ENCODE peak calls at places on chromosome 10, in five cellular contexts. S, E, P, F and A are unnamed samples.

GRCh38 chr10:50407077-50407801 is 155.9 kb upstream of the ASAH2 start:
- DNase-seq in S (no peak), F (no peak), P (no peak), E (no peak), A (no peak)

GRCh38 chr10:61390841-61391240 is 62.3 kb downstream of the TMEM26 start:
- DNase-seq in P (no peak), E (no peak), F (no peak), S (no peak), A (no peak)

GRCh38 chr10:103678104-103678526 is 177.3 kb downstream of the SH3PXD2A start:
- DNase-seq in S (peak; percentile 98), E (peak; percentile 75), P (peak; percentile 98), F (peak; percentile 93), A (peak; percentile 98)

GRCh38 chr10:73771722-73772279 is 10.0 kb upstream of the CHCHD1 start:
- DNase-seq in S (peak; percentile 59), P (peak; percentile 82), E (peak; percentile 91), F (no peak), A (no peak)

GRCh38 chr10:12533723-12534122 is 184.4 kb downstream of the CAMK1D start:
- DNase-seq in P (no peak), E (no peak), S (no peak), F (no peak), A (no peak)

GRCh38 chr10:6269953-6270867 is 67.5 kb downstream of the PFKFB3 start:
- DNase-seq in P (no peak), S (no peak), F (no peak), E (no peak), A (peak; percentile 9)

GRCh38 chr10:11175823-11176243 is 158.2 kb downstream of the CELF2 start:
- DNase-seq in F (no peak), S (no peak), E (peak; percentile 31), P (no peak), A (no peak)

GRCh38 chr10:119327096-119327745 is 119.8 kb downstream of the GRK5 start:
- DNase-seq in E (no peak), F (no peak), S (no peak), P (no peak), A (no peak)

GRCh38 chr10:114367676-114368391 is 36.5 kb downstream of the AFAP1L2 start:
- DNase-seq in E (no peak), F (no peak), S (peak; percentile 72), P (no peak), A (no peak)

GRCh38 chr10:88386878-88387773 is 196.0 kb downstream of the RNLS start:
- DNase-seq in P (peak; percentile 88), E (peak; percentile 79), F (no peak), S (peak; percentile 96), A (no peak)
- H3K4me3 ChIP-seq in P (peak overlapping the region; percentile 2), E (peak overlapping the region; percentile 37), F (no peak overlapping the region), S (no peak overlapping the region), A (no peak overlapping the region)

GRCh38 chr10:97291357-97292096 is 910 bp downstream of the ARHGAP19 start:
- DNase-seq in P (no peak), F (no peak), E (no peak), S (no peak), A (no peak)

GRCh38 chr10:97292862-97293198 is 393 bp upstream of the ARHGAP19 start:
- DNase-seq in P (no peak), E (no peak), S (no peak), F (no peak), A (no peak)

GRCh38 chr10:97298223-97298571 is 5.8 kb upstream of the ARHGAP19 start:
- DNase-seq in P (no peak), F (no peak), S (no peak), E (no peak), A (no peak)

GRCh38 chr10:97297556-97298222 is 5.3 kb upstream of the ARHGAP19 start:
- DNase-seq in F (no peak), S (peak; percentile 52), E (no peak), P (no peak), A (no peak)

GRCh38 chr10:97292097-97292861 is at the start of gene ARHGAP19:
- DNase-seq in S (peak; percentile 99), F (peak; percentile 97), E (peak; percentile 98), P (peak; percentile 99), A (peak; percentile 98)
- TF ChIP-seq CTCF in S (peak; percentile 35), F (peak; percentile 24), E (no peak), P (peak; percentile 0), A (no peak)

GRCh38 chr10:59872892-59873463 is 33.4 kb downstream of the CCDC6 start:
- DNase-seq in F (peak; percentile 32), P (peak; percentile 97), S (peak; percentile 92), E (peak; percentile 45), A (peak; percentile 82)
- H3K4me3 ChIP-seq in F (no peak overlapping the region), P (peak overlapping the region; percentile 31), S (no peak overlapping the region), E (no peak overlapping the region), A (no peak overlapping the region)

GRCh38 chr10:84075226-84076046 is 63.9 kb upstream of the GHITM start:
- DNase-seq in F (no peak), P (no peak), E (no peak), S (no peak), A (peak; percentile 6)

GRCh38 chr10:84078771-84079170 is 60.5 kb upstream of the GHITM start:
- DNase-seq in E (no peak), P (no peak), S (no peak), F (no peak), A (no peak)

GRCh38 chr10:84076047-84076388 is 63.3 kb upstream of the GHITM start:
- DNase-seq in E (no peak), S (peak; percentile 28), P (peak; percentile 86), F (peak; percentile 73), A (peak; percentile 88)

GRCh38 chr10:84077728-84078127 is 61.6 kb upstream of the GHITM start:
- DNase-seq in P (no peak), E (no peak), F (no peak), S (no peak), A (no peak)

GRCh38 chr10:84076540-84077195 is 62.6 kb upstream of the GHITM start:
- DNase-seq in E (no peak), S (peak; percentile 8), F (no peak), P (peak; percentile 53), A (peak; percentile 58)
- TF ChIP-seq CTCF in E (no peak), S (peak; percentile 23), F (peak; percentile 74), P (peak; percentile 62), A (peak; percentile 71)

DNA sequence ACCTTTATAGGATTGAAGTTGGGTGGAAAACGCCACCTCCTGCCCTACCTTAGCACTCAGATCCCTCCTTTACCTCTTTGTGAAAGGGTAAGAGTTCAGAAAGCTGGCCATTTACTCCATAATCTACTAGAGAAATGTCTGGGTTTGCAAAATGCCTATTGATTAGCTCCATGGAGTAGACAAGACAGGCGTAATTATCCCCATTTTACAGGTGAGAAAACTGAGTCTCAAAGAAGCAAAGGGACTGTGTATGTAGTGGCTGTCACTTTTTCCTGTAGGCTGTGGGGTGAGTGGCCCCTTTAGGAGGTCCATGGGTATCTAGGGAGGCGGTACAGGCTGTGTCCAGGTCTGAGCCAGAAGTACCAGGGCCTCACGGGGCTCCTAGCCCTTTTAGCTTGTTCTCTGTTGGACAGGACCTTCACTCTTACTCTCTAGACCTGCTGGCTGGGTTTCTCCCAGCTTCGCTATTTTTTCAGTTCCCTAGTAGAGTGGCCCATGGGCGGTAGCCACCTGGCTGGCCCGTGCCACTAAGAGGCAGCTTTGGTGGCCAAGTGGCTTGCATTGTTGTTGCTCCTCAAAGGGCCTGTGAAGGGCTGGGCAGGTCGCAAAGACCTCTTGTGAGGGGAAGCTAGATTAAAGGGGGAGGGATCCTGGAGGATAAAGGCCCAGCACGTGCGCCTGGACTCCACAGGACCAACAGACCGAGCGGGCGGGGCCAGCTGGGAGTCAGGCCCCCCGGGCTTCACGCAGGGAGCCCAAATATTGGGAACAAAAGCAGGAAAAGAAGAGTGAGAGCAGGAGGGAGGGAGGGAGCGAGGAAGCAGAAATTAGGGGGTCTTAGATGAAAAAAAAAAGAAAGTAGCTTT is 4.7 kb upstream of the PAX2 start:
- DNase-seq in P (no peak), E (no peak), S (no peak), F (no peak), A (no peak)
- H3K4me3 ChIP-seq in P (no peak overlapping the region), E (no peak overlapping the region), S (no peak overlapping the region), F (no peak overlapping the region), A (no peak overlapping the region)

DNA sequence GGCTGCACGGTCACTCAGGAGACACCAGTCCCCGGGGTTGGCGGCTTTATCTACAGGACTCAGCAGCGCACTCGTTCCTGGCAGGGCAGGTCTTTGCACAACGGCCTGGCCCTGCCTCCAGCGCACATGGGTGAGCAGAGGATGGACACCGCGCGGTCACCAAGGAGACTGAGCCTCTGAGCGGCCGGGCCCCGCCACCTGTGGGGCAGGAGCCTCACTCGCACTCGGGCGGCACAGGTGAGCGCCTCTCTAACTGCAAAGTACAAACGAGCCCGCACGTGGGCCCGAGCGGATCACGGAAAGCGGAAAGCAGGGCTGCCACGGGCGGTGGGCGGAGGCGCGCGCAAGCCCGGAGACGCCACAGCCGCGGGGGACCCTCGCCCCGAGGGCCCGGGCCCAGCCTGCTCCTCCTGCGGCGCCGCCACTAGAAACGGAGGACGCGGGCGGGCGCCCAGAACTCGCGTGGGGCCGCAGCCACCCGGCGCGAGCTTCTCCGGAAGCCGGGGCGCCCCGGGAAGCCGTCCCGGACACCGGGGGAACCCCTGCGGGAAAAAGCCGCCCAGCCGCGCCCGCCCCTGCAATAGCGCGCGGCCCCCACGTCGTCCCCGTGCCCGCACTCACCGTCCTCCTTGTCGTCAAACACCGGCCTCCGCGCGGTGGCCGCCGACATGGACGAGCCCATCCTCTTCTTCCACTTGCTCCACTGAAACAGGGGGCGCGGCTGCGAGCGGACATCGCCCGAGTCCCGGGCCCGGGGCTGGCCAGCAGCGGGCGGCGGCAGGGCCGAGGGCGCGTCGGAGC is 599 bp downstream of the STK32C start:
- DNase-seq in S (no peak), E (peak; percentile 62), P (peak; percentile 10), F (no peak), A (no peak)
- TF ChIP-seq CTCF in S (no peak), E (no peak), P (no peak), F (no peak), A (no peak)

GRCh38 chr10:75050520-75050919 is 60.9 kb upstream of the SAMD8 start:
- DNase-seq in P (no peak), E (no peak), F (no peak), S (no peak), A (no peak)

GRCh38 chr10:75043256-75044121 is 68.0 kb upstream of the SAMD8 start:
- DNase-seq in F (no peak), E (no peak), P (no peak), S (no peak), A (no peak)

GRCh38 chr10:75051308-75051707 is 60.1 kb upstream of the SAMD8 start:
- DNase-seq in F (no peak), P (no peak), S (no peak), E (no peak), A (no peak)

GRCh38 chr10:75049316-75050285 is 61.9 kb upstream of the SAMD8 start:
- DNase-seq in S (no peak), E (no peak), P (no peak), F (no peak), A (no peak)

GRCh38 chr10:75048669-75049098 is 62.8 kb upstream of the SAMD8 start:
- DNase-seq in S (no peak), P (peak; percentile 23), F (no peak), E (no peak), A (no peak)
- H3K4me3 ChIP-seq in S (no peak overlapping the region), P (no peak overlapping the region), F (no peak overlapping the region), E (no peak overlapping the region), A (no peak overlapping the region)